ENCODE peak calls at places on chromosomes 13 and 19, in nine cellular contexts. One of them, this sample, is unnamed.

GRCh38 chr19:10137751-10138682 is 18.3 kb upstream of the EIF3G start:
- DNase-seq in upper lobe of left lung: no peak
- DNase-seq in progenitor cell of endocrine pancreas: no peak
- DNase-seq in Calu3: no peak
- DNase-seq in tibial artery: no peak
- DNase-seq in gastrocnemius medialis: no peak
- DNase-seq in lower leg skin: no peak
- DNase-seq in foreskin keratinocyte: no peak
- DNase-seq in endothelial cell: no peak
- DNase-seq in this sample: no peak

GRCh38 chr13:38530492-38530891 is 156.4 kb upstream of the FREM2 start:
- DNase-seq in upper lobe of left lung: no peak
- DNase-seq in progenitor cell of endocrine pancreas: no peak
- DNase-seq in Calu3: no peak
- DNase-seq in tibial artery: no peak
- DNase-seq in gastrocnemius medialis: no peak
- DNase-seq in lower leg skin: no peak
- DNase-seq in foreskin keratinocyte: peak
- DNase-seq in endothelial cell: no peak
- DNase-seq in this sample: no peak

GRCh38 chr13:74574964-74575728 is 440.9 kb upstream of the KLF12 start:
- DNase-seq in upper lobe of left lung: no peak
- DNase-seq in progenitor cell of endocrine pancreas: no peak
- DNase-seq in Calu3: no peak
- DNase-seq in tibial artery: no peak
- DNase-seq in gastrocnemius medialis: no peak
- DNase-seq in lower leg skin: no peak
- DNase-seq in foreskin keratinocyte: no peak
- DNase-seq in endothelial cell: peak
- DNase-seq in this sample: no peak

GRCh38 chr13:94303644-94304174 is 175.8 kb downstream of the DCT start:
- DNase-seq in upper lobe of left lung: no peak
- DNase-seq in progenitor cell of endocrine pancreas: no peak
- DNase-seq in Calu3: no peak
- DNase-seq in tibial artery: no peak
- DNase-seq in gastrocnemius medialis: no peak
- DNase-seq in lower leg skin: no peak
- DNase-seq in foreskin keratinocyte: no peak
- DNase-seq in endothelial cell: no peak
- DNase-seq in this sample: no peak

GRCh38 chr13:23899555-23899954 is 2.3 kb upstream of the C1QTNF9B start:
- DNase-seq in upper lobe of left lung: no peak
- DNase-seq in progenitor cell of endocrine pancreas: no peak
- DNase-seq in Calu3: peak
- DNase-seq in tibial artery: no peak
- DNase-seq in gastrocnemius medialis: no peak
- DNase-seq in lower leg skin: no peak
- DNase-seq in foreskin keratinocyte: peak
- DNase-seq in endothelial cell: peak
- DNase-seq in this sample: peak

GRCh38 chr19:1863638-1864479 is 480 bp upstream of the KLF16 start:
- DNase-seq in upper lobe of left lung: peak
- DNase-seq in progenitor cell of endocrine pancreas: peak
- DNase-seq in Calu3: peak
- DNase-seq in tibial artery: peak
- DNase-seq in gastrocnemius medialis: peak
- DNase-seq in lower leg skin: peak
- DNase-seq in foreskin keratinocyte: peak
- DNase-seq in endothelial cell: peak
- DNase-seq in this sample: peak

GRCh38 chr13:41139296-41139966 is 6.8 kb upstream of the KBTBD6 start:
- DNase-seq in upper lobe of left lung: no peak
- DNase-seq in progenitor cell of endocrine pancreas: no peak
- DNase-seq in Calu3: no peak
- DNase-seq in tibial artery: no peak
- DNase-seq in gastrocnemius medialis: no peak
- DNase-seq in lower leg skin: no peak
- DNase-seq in foreskin keratinocyte: peak
- DNase-seq in endothelial cell: no peak
- DNase-seq in this sample: no peak

GRCh38 chr13:43905435-43906031 is 25.8 kb downstream of the LACC1 start:
- DNase-seq in upper lobe of left lung: no peak
- DNase-seq in progenitor cell of endocrine pancreas: no peak
- DNase-seq in Calu3: peak
- DNase-seq in tibial artery: no peak
- DNase-seq in gastrocnemius medialis: no peak
- DNase-seq in lower leg skin: no peak
- DNase-seq in foreskin keratinocyte: peak
- DNase-seq in endothelial cell: peak
- DNase-seq in this sample: peak

GRCh38 chr13:42992585-42993122 is 613 bp upstream of the EPSTI1 start:
- DNase-seq in upper lobe of left lung: no peak
- DNase-seq in progenitor cell of endocrine pancreas: no peak
- DNase-seq in Calu3: no peak
- DNase-seq in tibial artery: no peak
- DNase-seq in gastrocnemius medialis: no peak
- DNase-seq in lower leg skin: no peak
- DNase-seq in foreskin keratinocyte: no peak
- DNase-seq in endothelial cell: no peak
- DNase-seq in this sample: no peak

GRCh38 chr13:35771898-35772297 is 295.4 kb upstream of the MAB21L1 start:
- DNase-seq in upper lobe of left lung: no peak
- DNase-seq in progenitor cell of endocrine pancreas: no peak
- DNase-seq in Calu3: no peak
- DNase-seq in tibial artery: no peak
- DNase-seq in gastrocnemius medialis: no peak
- DNase-seq in lower leg skin: no peak
- DNase-seq in foreskin keratinocyte: peak
- DNase-seq in endothelial cell: no peak
- DNase-seq in this sample: no peak

GRCh38 chr13:111249637-111250360 is 70.6 kb upstream of the TEX29 start:
- DNase-seq in upper lobe of left lung: no peak
- DNase-seq in progenitor cell of endocrine pancreas: no peak
- DNase-seq in Calu3: no peak
- DNase-seq in tibial artery: no peak
- DNase-seq in gastrocnemius medialis: no peak
- DNase-seq in lower leg skin: no peak
- DNase-seq in foreskin keratinocyte: no peak
- DNase-seq in endothelial cell: no peak
- DNase-seq in this sample: no peak

GRCh38 chr19:16886305-16886880 is 2.4 kb upstream of the F2RL3 start:
- DNase-seq in upper lobe of left lung: peak
- DNase-seq in progenitor cell of endocrine pancreas: no peak
- DNase-seq in Calu3: no peak
- DNase-seq in tibial artery: no peak
- DNase-seq in gastrocnemius medialis: peak
- DNase-seq in lower leg skin: peak
- DNase-seq in foreskin keratinocyte: peak
- DNase-seq in endothelial cell: no peak
- DNase-seq in this sample: no peak

GRCh38 chr13:71306821-71307220 is 560.2 kb downstream of the DACH1 start:
- DNase-seq in upper lobe of left lung: no peak
- DNase-seq in progenitor cell of endocrine pancreas: no peak
- DNase-seq in Calu3: no peak
- DNase-seq in tibial artery: no peak
- DNase-seq in gastrocnemius medialis: no peak
- DNase-seq in lower leg skin: no peak
- DNase-seq in foreskin keratinocyte: no peak
- DNase-seq in endothelial cell: no peak
- DNase-seq in this sample: no peak

GRCh38 chr19:58229255-58229639 is 533 bp downstream of the ZNF544 start:
- DNase-seq in upper lobe of left lung: no peak
- DNase-seq in progenitor cell of endocrine pancreas: no peak
- DNase-seq in Calu3: peak
- DNase-seq in tibial artery: no peak
- DNase-seq in gastrocnemius medialis: no peak
- DNase-seq in lower leg skin: no peak
- DNase-seq in foreskin keratinocyte: no peak
- DNase-seq in endothelial cell: peak
- DNase-seq in this sample: no peak
- TF ChIP-seq CTCF in upper lobe of left lung: no peak
- TF ChIP-seq CTCF in progenitor cell of endocrine pancreas: peak
- TF ChIP-seq CTCF in Calu3: peak
- TF ChIP-seq CTCF in tibial artery: no peak
- TF ChIP-seq CTCF in gastrocnemius medialis: no peak
- TF ChIP-seq CTCF in lower leg skin: no peak
- TF ChIP-seq CTCF in foreskin keratinocyte: peak
- TF ChIP-seq CTCF in endothelial cell: no peak
- TF ChIP-seq CTCF in this sample: no peak

DNA sequence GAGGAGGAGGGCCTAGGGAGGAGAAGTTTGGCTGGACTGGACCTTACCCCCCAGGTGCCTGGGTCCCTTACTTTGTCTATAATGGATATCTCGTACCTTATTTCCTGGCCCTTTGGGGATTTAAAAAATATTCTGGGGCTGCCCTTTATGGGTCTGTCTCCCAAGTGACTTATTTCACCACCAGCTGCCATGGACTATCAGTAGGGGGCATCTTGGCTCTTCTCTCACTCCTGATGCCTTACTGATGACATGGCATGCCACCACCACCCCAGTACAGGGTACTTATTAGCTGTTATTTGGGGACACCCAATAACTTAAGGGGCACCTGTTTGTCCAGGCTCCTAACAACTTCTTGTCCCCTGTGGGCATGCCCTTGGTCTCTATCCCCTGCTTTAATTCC is 38.0 kb downstream of the NFIX start:
- DNase-seq in upper lobe of left lung: no peak
- DNase-seq in progenitor cell of endocrine pancreas: no peak
- DNase-seq in Calu3: no peak
- DNase-seq in tibial artery: no peak
- DNase-seq in gastrocnemius medialis: no peak
- DNase-seq in lower leg skin: no peak
- DNase-seq in foreskin keratinocyte: no peak
- DNase-seq in endothelial cell: no peak
- DNase-seq in this sample: no peak
- TF ChIP-seq CTCF in upper lobe of left lung: no peak
- TF ChIP-seq CTCF in progenitor cell of endocrine pancreas: no peak
- TF ChIP-seq CTCF in Calu3: no peak
- TF ChIP-seq CTCF in tibial artery: no peak
- TF ChIP-seq CTCF in gastrocnemius medialis: no peak
- TF ChIP-seq CTCF in lower leg skin: no peak
- TF ChIP-seq CTCF in foreskin keratinocyte: peak
- TF ChIP-seq CTCF in endothelial cell: no peak
- TF ChIP-seq CTCF in this sample: no peak

GRCh38 chr13:20366056-20366455 is 133.9 kb upstream of the GJB6 start:
- DNase-seq in upper lobe of left lung: no peak
- DNase-seq in progenitor cell of endocrine pancreas: no peak
- DNase-seq in Calu3: no peak
- DNase-seq in tibial artery: no peak
- DNase-seq in gastrocnemius medialis: no peak
- DNase-seq in lower leg skin: no peak
- DNase-seq in foreskin keratinocyte: no peak
- DNase-seq in endothelial cell: no peak
- DNase-seq in this sample: no peak
- TF ChIP-seq CTCF in upper lobe of left lung: no peak
- TF ChIP-seq CTCF in progenitor cell of endocrine pancreas: no peak
- TF ChIP-seq CTCF in Calu3: no peak
- TF ChIP-seq CTCF in tibial artery: no peak
- TF ChIP-seq CTCF in gastrocnemius medialis: no peak
- TF ChIP-seq CTCF in lower leg skin: no peak
- TF ChIP-seq CTCF in foreskin keratinocyte: no peak
- TF ChIP-seq CTCF in endothelial cell: no peak
- TF ChIP-seq CTCF in this sample: no peak

GRCh38 chr13:80296638-80297037 is 44.3 kb downstream of the SPRY2 start:
- DNase-seq in upper lobe of left lung: no peak
- DNase-seq in progenitor cell of endocrine pancreas: no peak
- DNase-seq in Calu3: no peak
- DNase-seq in tibial artery: no peak
- DNase-seq in gastrocnemius medialis: no peak
- DNase-seq in lower leg skin: no peak
- DNase-seq in foreskin keratinocyte: no peak
- DNase-seq in endothelial cell: no peak
- DNase-seq in this sample: no peak

GRCh38 chr13:80297503-80297902 is 43.4 kb downstream of the SPRY2 start:
- DNase-seq in upper lobe of left lung: no peak
- DNase-seq in progenitor cell of endocrine pancreas: no peak
- DNase-seq in Calu3: no peak
- DNase-seq in tibial artery: no peak
- DNase-seq in gastrocnemius medialis: no peak
- DNase-seq in lower leg skin: no peak
- DNase-seq in foreskin keratinocyte: no peak
- DNase-seq in endothelial cell: no peak
- DNase-seq in this sample: no peak

GRCh38 chr13:80299046-80299445 is 41.9 kb downstream of the SPRY2 start:
- DNase-seq in upper lobe of left lung: no peak
- DNase-seq in progenitor cell of endocrine pancreas: no peak
- DNase-seq in Calu3: no peak
- DNase-seq in tibial artery: no peak
- DNase-seq in gastrocnemius medialis: no peak
- DNase-seq in lower leg skin: no peak
- DNase-seq in foreskin keratinocyte: no peak
- DNase-seq in endothelial cell: no peak
- DNase-seq in this sample: no peak

DNA sequence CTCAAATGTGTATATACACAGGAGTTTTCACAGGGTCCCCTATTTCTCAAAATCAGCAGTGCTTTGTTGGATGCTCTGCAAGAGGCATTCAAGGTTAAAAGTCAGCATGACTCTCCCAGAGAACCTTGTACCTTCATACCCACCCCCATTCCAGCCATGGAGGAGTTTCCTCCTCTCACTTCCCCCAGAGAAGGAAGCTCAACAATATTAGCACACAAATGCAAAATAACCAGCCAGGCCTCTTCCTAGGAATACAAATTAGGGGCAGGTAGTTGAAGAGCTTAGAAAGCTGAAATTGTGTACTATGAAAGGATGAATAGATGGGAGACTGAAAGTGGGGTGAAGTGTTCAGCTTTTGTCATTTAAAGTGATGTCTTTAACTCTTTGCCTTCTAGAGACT is 43.8 kb downstream of the SPRY2 start:
- DNase-seq in upper lobe of left lung: no peak
- DNase-seq in progenitor cell of endocrine pancreas: no peak
- DNase-seq in Calu3: no peak
- DNase-seq in tibial artery: no peak
- DNase-seq in gastrocnemius medialis: no peak
- DNase-seq in lower leg skin: no peak
- DNase-seq in foreskin keratinocyte: no peak
- DNase-seq in endothelial cell: no peak
- DNase-seq in this sample: no peak
- TF ChIP-seq CTCF in upper lobe of left lung: no peak
- TF ChIP-seq CTCF in progenitor cell of endocrine pancreas: no peak
- TF ChIP-seq CTCF in Calu3: no peak
- TF ChIP-seq CTCF in tibial artery: no peak
- TF ChIP-seq CTCF in gastrocnemius medialis: no peak
- TF ChIP-seq CTCF in lower leg skin: no peak
- TF ChIP-seq CTCF in foreskin keratinocyte: no peak
- TF ChIP-seq CTCF in endothelial cell: no peak
- TF ChIP-seq CTCF in this sample: no peak

DNA sequence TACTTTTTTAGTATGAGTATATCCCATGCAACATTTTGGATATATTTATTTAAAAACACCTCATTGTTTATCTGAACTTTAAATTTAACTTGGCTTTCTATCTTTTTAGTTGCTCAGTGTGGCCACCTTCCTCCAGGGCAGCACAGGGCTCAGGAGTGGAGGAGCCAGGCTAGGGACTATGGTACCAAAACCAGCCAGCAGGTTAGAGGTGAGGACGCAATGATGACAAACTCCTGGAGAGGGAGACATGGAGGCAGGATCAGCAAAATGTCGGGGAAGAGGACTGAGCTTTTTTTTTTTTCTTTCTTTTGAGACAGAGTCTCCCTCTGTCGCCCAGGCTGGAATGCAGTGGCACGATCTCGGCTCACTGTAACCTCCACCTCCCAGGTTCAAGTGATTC is 29.6 kb upstream of the CALM3 start:
- DNase-seq in upper lobe of left lung: no peak
- DNase-seq in progenitor cell of endocrine pancreas: no peak
- DNase-seq in Calu3: peak
- DNase-seq in tibial artery: no peak
- DNase-seq in gastrocnemius medialis: no peak
- DNase-seq in lower leg skin: no peak
- DNase-seq in foreskin keratinocyte: peak
- DNase-seq in endothelial cell: peak
- DNase-seq in this sample: peak
- TF ChIP-seq CTCF in upper lobe of left lung: no peak
- TF ChIP-seq CTCF in progenitor cell of endocrine pancreas: peak
- TF ChIP-seq CTCF in Calu3: peak
- TF ChIP-seq CTCF in tibial artery: no peak
- TF ChIP-seq CTCF in gastrocnemius medialis: no peak
- TF ChIP-seq CTCF in lower leg skin: no peak
- TF ChIP-seq CTCF in foreskin keratinocyte: peak
- TF ChIP-seq CTCF in endothelial cell: no peak
- TF ChIP-seq CTCF in this sample: peak

This sample was measured in neural crest cell.